ENCODE peak calls at places on chromosomes 11 and 22, in eight cellular contexts. One of them, this sample, is unnamed.
A peak's percentile ranks its signal among the peaks of the same experiment; 100 is the strongest.

GRCh38 chr11:126308271-126308671 is 4.4 kb downstream of the DCPS start:
- DNase-seq in cardiac muscle cell: no peak
- DNase-seq in LNCaP clone FGC: no peak
- DNase-seq in heart right ventricle: no peak
- DNase-seq in body of pancreas: no peak
- DNase-seq in IMR-90: no peak
- DNase-seq in lower leg skin: no peak
- DNase-seq in bronchial epithelial cell: no peak
- DNase-seq in this sample: no peak

GRCh38 chr11:64268687-64269379 is 15.6 kb downstream of the BAD start:
- DNase-seq in cardiac muscle cell: peak; percentile 92
- DNase-seq in bronchial epithelial cell: peak; percentile 32
- DNase-seq in LNCaP clone FGC: no peak
- DNase-seq in IMR-90: peak; percentile 48
- DNase-seq in lower leg skin: peak; percentile 56
- DNase-seq in body of pancreas: peak; percentile 68
- DNase-seq in heart right ventricle: peak; percentile 69
- DNase-seq in this sample: peak; percentile 92

GRCh38 chr11:19441752-19442553 is 201.2 kb upstream of the E2F8 start:
- DNase-seq in heart right ventricle: peak; percentile 45
- DNase-seq in body of pancreas: peak; percentile 39
- DNase-seq in lower leg skin: no peak
- DNase-seq in cardiac muscle cell: peak; percentile 97
- DNase-seq in LNCaP clone FGC: no peak
- DNase-seq in IMR-90: peak; percentile 98
- DNase-seq in bronchial epithelial cell: peak; percentile 99
- DNase-seq in this sample: no peak

GRCh38 chr22:30742291-30743256 is 47.9 kb downstream of the OSBP2 start:
- DNase-seq in body of pancreas: no peak
- DNase-seq in lower leg skin: no peak
- DNase-seq in bronchial epithelial cell: no peak
- DNase-seq in IMR-90: peak; percentile 54
- DNase-seq in cardiac muscle cell: no peak
- DNase-seq in heart right ventricle: no peak
- DNase-seq in LNCaP clone FGC: no peak
- DNase-seq in this sample: no peak

GRCh38 chr11:133936551-133936950 is 20.2 kb downstream of the IGSF9B start:
- DNase-seq in heart right ventricle: no peak
- DNase-seq in LNCaP clone FGC: no peak
- DNase-seq in body of pancreas: no peak
- DNase-seq in IMR-90: no peak
- DNase-seq in lower leg skin: no peak
- DNase-seq in cardiac muscle cell: no peak
- DNase-seq in bronchial epithelial cell: no peak
- DNase-seq in this sample: no peak

GRCh38 chr11:70290341-70291065 is 20.0 kb downstream of the PPFIA1 start:
- DNase-seq in body of pancreas: no peak
- DNase-seq in heart right ventricle: no peak
- DNase-seq in LNCaP clone FGC: no peak
- DNase-seq in IMR-90: no peak
- DNase-seq in cardiac muscle cell: no peak
- DNase-seq in lower leg skin: no peak
- DNase-seq in bronchial epithelial cell: peak; percentile 57
- DNase-seq in this sample: no peak

GRCh38 chr11:72641900-72642814 is 32.1 kb downstream of the PDE2A start:
- DNase-seq in heart right ventricle: no peak
- DNase-seq in IMR-90: no peak
- DNase-seq in lower leg skin: no peak
- DNase-seq in bronchial epithelial cell: no peak
- DNase-seq in body of pancreas: peak; percentile 31
- DNase-seq in cardiac muscle cell: peak; percentile 19
- DNase-seq in LNCaP clone FGC: no peak
- DNase-seq in this sample: peak; percentile 78

GRCh38 chr11:72720047-72720446 is 32.2 kb downstream of the ARAP1 start:
- DNase-seq in cardiac muscle cell: no peak
- DNase-seq in heart right ventricle: no peak
- DNase-seq in body of pancreas: no peak
- DNase-seq in bronchial epithelial cell: no peak
- DNase-seq in LNCaP clone FGC: no peak
- DNase-seq in IMR-90: no peak
- DNase-seq in lower leg skin: no peak
- DNase-seq in this sample: no peak

GRCh38 chr11:116694815-116695590 is 77.8 kb downstream of the BUD13 start:
- DNase-seq in heart right ventricle: no peak
- DNase-seq in body of pancreas: no peak
- DNase-seq in LNCaP clone FGC: no peak
- DNase-seq in bronchial epithelial cell: peak; percentile 68
- DNase-seq in cardiac muscle cell: no peak
- DNase-seq in IMR-90: no peak
- DNase-seq in lower leg skin: no peak
- DNase-seq in this sample: peak; percentile 50

GRCh38 chr11:114942207-114942606 is 263.9 kb downstream of the NXPE2 start:
- DNase-seq in cardiac muscle cell: no peak
- DNase-seq in LNCaP clone FGC: no peak
- DNase-seq in lower leg skin: no peak
- DNase-seq in IMR-90: no peak
- DNase-seq in bronchial epithelial cell: no peak
- DNase-seq in heart right ventricle: no peak
- DNase-seq in body of pancreas: no peak
- DNase-seq in this sample: no peak

GRCh38 chr11:69968407-69969347 is 109.4 kb upstream of the ANO1 start:
- DNase-seq in cardiac muscle cell: no peak
- DNase-seq in IMR-90: no peak
- DNase-seq in body of pancreas: peak; percentile 23
- DNase-seq in LNCaP clone FGC: no peak
- DNase-seq in heart right ventricle: no peak
- DNase-seq in lower leg skin: no peak
- DNase-seq in bronchial epithelial cell: no peak
- DNase-seq in this sample: no peak

GRCh38 chr22:23556026-23556620 is 24.0 kb downstream of the IGLL1 start:
- DNase-seq in IMR-90: no peak
- DNase-seq in lower leg skin: no peak
- DNase-seq in LNCaP clone FGC: no peak
- DNase-seq in body of pancreas: no peak
- DNase-seq in bronchial epithelial cell: no peak
- DNase-seq in heart right ventricle: no peak
- DNase-seq in cardiac muscle cell: no peak
- DNase-seq in this sample: peak; percentile 47

GRCh38 chr11:86592659-86593451 is 79.6 kb downstream of the ME3 start:
- DNase-seq in body of pancreas: peak; percentile 79
- DNase-seq in IMR-90: peak; percentile 87
- DNase-seq in lower leg skin: peak; percentile 64
- DNase-seq in bronchial epithelial cell: peak; percentile 98
- DNase-seq in LNCaP clone FGC: no peak
- DNase-seq in cardiac muscle cell: peak; percentile 86
- DNase-seq in heart right ventricle: peak; percentile 58
- DNase-seq in this sample: peak; percentile 87

GRCh38 chr11:27296406-27296994 is 66.5 kb downstream of the CCDC34 start:
- DNase-seq in cardiac muscle cell: peak; percentile 72
- DNase-seq in IMR-90: peak; percentile 70
- DNase-seq in body of pancreas: no peak
- DNase-seq in LNCaP clone FGC: peak; percentile 32
- DNase-seq in bronchial epithelial cell: peak; percentile 69
- DNase-seq in heart right ventricle: no peak
- DNase-seq in lower leg skin: no peak
- DNase-seq in this sample: no peak

GRCh38 chr11:128532571-128533091 is 54.7 kb downstream of the ETS1 start:
- DNase-seq in lower leg skin: no peak
- DNase-seq in body of pancreas: no peak
- DNase-seq in IMR-90: no peak
- DNase-seq in cardiac muscle cell: no peak
- DNase-seq in heart right ventricle: no peak
- DNase-seq in bronchial epithelial cell: no peak
- DNase-seq in LNCaP clone FGC: no peak
- DNase-seq in this sample: no peak

GRCh38 chr11:34790620-34791019 is 125.6 kb downstream of the APIP start:
- DNase-seq in heart right ventricle: no peak
- DNase-seq in cardiac muscle cell: no peak
- DNase-seq in bronchial epithelial cell: peak; percentile 28
- DNase-seq in lower leg skin: no peak
- DNase-seq in LNCaP clone FGC: no peak
- DNase-seq in IMR-90: no peak
- DNase-seq in body of pancreas: no peak
- DNase-seq in this sample: no peak

GRCh38 chr22:49332691-49333090 is 495.0 kb downstream of the BRD1 start:
- DNase-seq in LNCaP clone FGC: no peak
- DNase-seq in IMR-90: no peak
- DNase-seq in cardiac muscle cell: no peak
- DNase-seq in body of pancreas: no peak
- DNase-seq in heart right ventricle: no peak
- DNase-seq in bronchial epithelial cell: no peak
- DNase-seq in lower leg skin: no peak
- DNase-seq in this sample: no peak

DNA sequence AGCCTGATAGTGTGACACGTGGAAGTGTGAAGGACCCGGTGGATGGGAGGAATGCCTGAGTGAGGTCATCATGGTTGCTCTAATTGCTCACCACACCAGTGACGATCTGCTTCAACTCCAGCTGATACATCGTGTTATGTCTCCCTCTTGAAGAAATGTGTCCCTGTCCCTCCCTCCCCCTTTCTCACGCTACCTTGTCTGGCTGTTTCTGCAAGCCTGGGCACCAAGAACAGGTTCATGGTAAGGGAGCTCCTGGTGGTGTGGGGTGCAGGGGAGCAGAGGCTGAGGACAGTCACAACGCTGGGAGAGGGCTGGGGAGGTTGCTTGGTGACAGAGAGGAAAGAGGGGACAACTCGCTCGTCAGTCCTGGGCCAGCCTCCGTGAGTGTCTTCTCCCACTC is 413.4 kb downstream of the SOX6 start:
- DNase-seq in lower leg skin: no peak
- DNase-seq in cardiac muscle cell: no peak
- DNase-seq in body of pancreas: no peak
- DNase-seq in IMR-90: no peak
- DNase-seq in heart right ventricle: no peak
- DNase-seq in LNCaP clone FGC: no peak
- DNase-seq in bronchial epithelial cell: no peak
- DNase-seq in this sample: no peak
- TF ChIP-seq CTCF in lower leg skin: no peak
- TF ChIP-seq CTCF in cardiac muscle cell: no peak
- TF ChIP-seq CTCF in body of pancreas: no peak
- TF ChIP-seq CTCF in IMR-90: no peak
- TF ChIP-seq CTCF in heart right ventricle: no peak
- TF ChIP-seq CTCF in LNCaP clone FGC: no peak
- TF ChIP-seq CTCF in bronchial epithelial cell: no peak
- TF ChIP-seq CTCF in this sample: no peak

GRCh38 chr22:46355369-46355995 is 20.0 kb downstream of the TRMU start:
- DNase-seq in lower leg skin: no peak
- DNase-seq in IMR-90: peak; percentile 40
- DNase-seq in bronchial epithelial cell: peak; percentile 55
- DNase-seq in cardiac muscle cell: peak; percentile 68
- DNase-seq in heart right ventricle: peak; percentile 57
- DNase-seq in LNCaP clone FGC: no peak
- DNase-seq in body of pancreas: peak; percentile 81
- DNase-seq in this sample: no peak
- TF ChIP-seq CTCF in lower leg skin: no peak
- TF ChIP-seq CTCF in IMR-90: peak; percentile 68
- TF ChIP-seq CTCF in bronchial epithelial cell: peak; percentile 89
- TF ChIP-seq CTCF in cardiac muscle cell: peak; percentile 79
- TF ChIP-seq CTCF in heart right ventricle: peak; percentile 80
- TF ChIP-seq CTCF in LNCaP clone FGC: peak; percentile 81
- TF ChIP-seq CTCF in body of pancreas: peak; percentile 61
- TF ChIP-seq CTCF in this sample: peak; percentile 58

DNA sequence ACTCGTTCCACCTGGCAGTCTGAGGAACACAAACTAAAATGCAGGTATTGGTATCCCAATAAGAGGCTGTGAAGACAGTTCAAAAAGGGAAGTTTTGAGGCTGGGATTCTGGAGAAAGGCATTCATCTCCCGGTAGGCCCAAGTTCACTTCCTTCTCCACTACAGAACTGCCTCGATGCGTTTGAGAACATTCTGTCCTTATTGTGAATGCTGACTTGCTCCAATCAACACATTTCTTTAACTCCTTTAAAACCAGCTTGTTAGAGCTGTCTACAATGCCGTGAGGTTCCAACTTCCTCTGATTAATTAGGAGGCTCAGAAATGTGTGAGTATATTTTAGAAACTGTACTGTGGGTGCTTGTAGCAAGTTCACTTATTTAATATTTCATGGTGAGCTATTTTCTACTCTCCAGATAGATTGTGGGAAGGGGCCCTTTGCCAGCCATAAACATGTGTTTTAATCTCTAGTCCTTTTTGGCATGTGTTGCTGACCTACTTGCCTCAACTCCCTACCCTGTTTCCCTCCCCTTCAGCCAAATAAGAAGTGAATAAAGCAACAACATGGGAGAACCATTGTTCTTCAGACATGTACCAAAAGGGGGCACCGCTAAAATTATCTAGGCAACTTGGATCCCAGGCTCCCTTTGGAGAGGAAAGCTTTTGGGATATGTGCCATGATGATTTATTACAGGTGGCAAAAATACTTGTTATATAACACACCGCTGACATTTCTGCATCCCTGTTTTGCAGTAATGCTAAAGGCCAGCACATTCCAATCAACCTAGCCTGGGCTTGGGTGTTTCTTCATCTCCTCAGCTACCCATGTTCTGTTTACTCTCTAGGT is 245.6 kb downstream of the BLID start:
- DNase-seq in body of pancreas: no peak
- DNase-seq in LNCaP clone FGC: no peak
- DNase-seq in lower leg skin: peak; percentile 53
- DNase-seq in heart right ventricle: no peak
- DNase-seq in cardiac muscle cell: peak; percentile 48
- DNase-seq in IMR-90: no peak
- DNase-seq in bronchial epithelial cell: peak; percentile 11
- DNase-seq in this sample: no peak
- TF ChIP-seq CTCF in body of pancreas: no peak
- TF ChIP-seq CTCF in LNCaP clone FGC: no peak
- TF ChIP-seq CTCF in lower leg skin: no peak
- TF ChIP-seq CTCF in heart right ventricle: no peak
- TF ChIP-seq CTCF in cardiac muscle cell: peak; percentile 23
- TF ChIP-seq CTCF in IMR-90: no peak
- TF ChIP-seq CTCF in bronchial epithelial cell: no peak
- TF ChIP-seq CTCF in this sample: no peak

DNA sequence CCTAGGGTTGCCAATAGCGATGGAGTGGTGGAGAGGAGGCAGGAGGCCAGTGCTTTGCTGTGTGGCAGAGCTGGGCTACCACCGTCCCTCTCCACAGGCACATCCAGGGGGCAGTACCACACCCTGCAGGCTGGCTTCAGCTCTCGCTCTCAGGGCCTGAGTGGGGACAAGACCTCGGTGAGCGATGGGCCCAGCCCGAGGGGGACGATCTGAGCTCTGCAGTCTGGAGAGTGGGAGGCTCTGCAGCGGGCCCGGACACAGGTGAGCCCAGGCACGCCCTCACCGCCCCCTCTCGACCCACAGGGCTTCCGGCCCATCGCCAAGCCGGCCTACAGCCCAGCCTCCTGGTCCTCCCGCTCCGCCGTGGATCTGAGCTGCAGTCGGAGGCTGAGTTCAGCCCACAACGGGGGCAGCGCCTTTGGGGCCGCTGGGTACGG is 2.5 kb downstream of the PKP3 start:
- DNase-seq in lower leg skin: no peak
- DNase-seq in bronchial epithelial cell: no peak
- DNase-seq in IMR-90: no peak
- DNase-seq in LNCaP clone FGC: no peak
- DNase-seq in heart right ventricle: no peak
- DNase-seq in body of pancreas: no peak
- DNase-seq in cardiac muscle cell: peak; percentile 42
- DNase-seq in this sample: no peak
- TF ChIP-seq CTCF in lower leg skin: no peak
- TF ChIP-seq CTCF in bronchial epithelial cell: peak; percentile 46
- TF ChIP-seq CTCF in IMR-90: peak; percentile 27
- TF ChIP-seq CTCF in LNCaP clone FGC: peak; percentile 30
- TF ChIP-seq CTCF in heart right ventricle: no peak
- TF ChIP-seq CTCF in body of pancreas: no peak
- TF ChIP-seq CTCF in cardiac muscle cell: peak; percentile 40
- TF ChIP-seq CTCF in this sample: no peak

GRCh38 chr11:66133216-66133775 is 63.2 kb downstream of the PACS1 start:
- DNase-seq in LNCaP clone FGC: no peak
- DNase-seq in IMR-90: no peak
- DNase-seq in body of pancreas: no peak
- DNase-seq in bronchial epithelial cell: no peak
- DNase-seq in cardiac muscle cell: no peak
- DNase-seq in lower leg skin: no peak
- DNase-seq in heart right ventricle: no peak
- DNase-seq in this sample: no peak
- TF ChIP-seq CTCF in LNCaP clone FGC: no peak
- TF ChIP-seq CTCF in IMR-90: no peak
- TF ChIP-seq CTCF in body of pancreas: no peak
- TF ChIP-seq CTCF in bronchial epithelial cell: no peak
- TF ChIP-seq CTCF in cardiac muscle cell: no peak
- TF ChIP-seq CTCF in lower leg skin: no peak
- TF ChIP-seq CTCF in heart right ventricle: no peak
- TF ChIP-seq CTCF in this sample: no peak